ENCODE peak calls at places on chromosomes 1 and 21, in four cellular contexts. One of them, this sample, is unnamed.

GRCh38 chr1:39981957-39982356 is 27.0 kb downstream of the MFSD2A start:
- DNase-seq in activated CD4-positive, alpha-beta T cell treated with anti-CD3 and anti-CD28 coated beads for 4 hours: no peak
- DNase-seq in stimulated activated CD4-positive, alpha-beta T cell treated with anti-CD3 and anti-CD28 coated beads, Interleukin-2, amount 100 ng/mL, for 48 hours: no peak
- DNase-seq in Ammon's horn: no peak
- DNase-seq in this sample: no peak

GRCh38 chr1:98898901-98899300 is 105.8 kb downstream of the PLPPR5 start:
- DNase-seq in activated CD4-positive, alpha-beta T cell treated with anti-CD3 and anti-CD28 coated beads for 4 hours: no peak
- DNase-seq in stimulated activated CD4-positive, alpha-beta T cell treated with anti-CD3 and anti-CD28 coated beads, Interleukin-2, amount 100 ng/mL, for 48 hours: no peak
- DNase-seq in Ammon's horn: no peak
- DNase-seq in this sample: no peak

GRCh38 chr1:244460195-244460594 is 878 bp upstream of the CATSPERE start:
- DNase-seq in activated CD4-positive, alpha-beta T cell treated with anti-CD3 and anti-CD28 coated beads for 4 hours: peak
- DNase-seq in stimulated activated CD4-positive, alpha-beta T cell treated with anti-CD3 and anti-CD28 coated beads, Interleukin-2, amount 100 ng/mL, for 48 hours: no peak
- DNase-seq in Ammon's horn: no peak
- DNase-seq in this sample: peak

GRCh38 chr1:198809247-198809646 is 170.4 kb downstream of the PTPRC start:
- DNase-seq in activated CD4-positive, alpha-beta T cell treated with anti-CD3 and anti-CD28 coated beads for 4 hours: no peak
- DNase-seq in stimulated activated CD4-positive, alpha-beta T cell treated with anti-CD3 and anti-CD28 coated beads, Interleukin-2, amount 100 ng/mL, for 48 hours: no peak
- DNase-seq in Ammon's horn: no peak
- DNase-seq in this sample: no peak

GRCh38 chr1:202110977-202111376 is 11.7 kb upstream of the GPR37L1 start:
- DNase-seq in activated CD4-positive, alpha-beta T cell treated with anti-CD3 and anti-CD28 coated beads for 4 hours: no peak
- DNase-seq in stimulated activated CD4-positive, alpha-beta T cell treated with anti-CD3 and anti-CD28 coated beads, Interleukin-2, amount 100 ng/mL, for 48 hours: no peak
- DNase-seq in Ammon's horn: no peak
- DNase-seq in this sample: no peak

GRCh38 chr1:8317647-8318360 is at the start of gene SLC45A1:
- DNase-seq in activated CD4-positive, alpha-beta T cell treated with anti-CD3 and anti-CD28 coated beads for 4 hours: peak
- DNase-seq in stimulated activated CD4-positive, alpha-beta T cell treated with anti-CD3 and anti-CD28 coated beads, Interleukin-2, amount 100 ng/mL, for 48 hours: peak
- DNase-seq in Ammon's horn: peak
- DNase-seq in this sample: peak

GRCh38 chr1:42925132-42925769 is 33.4 kb downstream of the SLC2A1 start:
- DNase-seq in activated CD4-positive, alpha-beta T cell treated with anti-CD3 and anti-CD28 coated beads for 4 hours: no peak
- DNase-seq in stimulated activated CD4-positive, alpha-beta T cell treated with anti-CD3 and anti-CD28 coated beads, Interleukin-2, amount 100 ng/mL, for 48 hours: no peak
- DNase-seq in Ammon's horn: no peak
- DNase-seq in this sample: no peak

GRCh38 chr1:60847855-60848582 is 234.3 kb upstream of the NFIA start:
- DNase-seq in activated CD4-positive, alpha-beta T cell treated with anti-CD3 and anti-CD28 coated beads for 4 hours: no peak
- DNase-seq in stimulated activated CD4-positive, alpha-beta T cell treated with anti-CD3 and anti-CD28 coated beads, Interleukin-2, amount 100 ng/mL, for 48 hours: no peak
- DNase-seq in Ammon's horn: no peak
- DNase-seq in this sample: no peak

GRCh38 chr1:157833155-157833554 is 8.5 kb downstream of the CD5L start:
- DNase-seq in activated CD4-positive, alpha-beta T cell treated with anti-CD3 and anti-CD28 coated beads for 4 hours: no peak
- DNase-seq in stimulated activated CD4-positive, alpha-beta T cell treated with anti-CD3 and anti-CD28 coated beads, Interleukin-2, amount 100 ng/mL, for 48 hours: no peak
- DNase-seq in Ammon's horn: no peak
- DNase-seq in this sample: no peak

GRCh38 chr1:65147424-65148177 is 402 bp upstream of the AK4 start:
- DNase-seq in activated CD4-positive, alpha-beta T cell treated with anti-CD3 and anti-CD28 coated beads for 4 hours: peak
- DNase-seq in stimulated activated CD4-positive, alpha-beta T cell treated with anti-CD3 and anti-CD28 coated beads, Interleukin-2, amount 100 ng/mL, for 48 hours: peak
- DNase-seq in Ammon's horn: peak
- DNase-seq in this sample: peak

GRCh38 chr1:165842363-165843129 is 15.1 kb downstream of the UCK2 start:
- DNase-seq in activated CD4-positive, alpha-beta T cell treated with anti-CD3 and anti-CD28 coated beads for 4 hours: no peak
- DNase-seq in stimulated activated CD4-positive, alpha-beta T cell treated with anti-CD3 and anti-CD28 coated beads, Interleukin-2, amount 100 ng/mL, for 48 hours: no peak
- DNase-seq in Ammon's horn: no peak
- DNase-seq in this sample: peak

GRCh38 chr21:44766014-44766817 is 35.4 kb downstream of the UBE2G2 start:
- DNase-seq in activated CD4-positive, alpha-beta T cell treated with anti-CD3 and anti-CD28 coated beads for 4 hours: no peak
- DNase-seq in stimulated activated CD4-positive, alpha-beta T cell treated with anti-CD3 and anti-CD28 coated beads, Interleukin-2, amount 100 ng/mL, for 48 hours: no peak
- DNase-seq in Ammon's horn: no peak
- DNase-seq in this sample: no peak

GRCh38 chr21:36567216-36567917 is 87.4 kb upstream of the CLDN14 start:
- DNase-seq in activated CD4-positive, alpha-beta T cell treated with anti-CD3 and anti-CD28 coated beads for 4 hours: no peak
- DNase-seq in stimulated activated CD4-positive, alpha-beta T cell treated with anti-CD3 and anti-CD28 coated beads, Interleukin-2, amount 100 ng/mL, for 48 hours: no peak
- DNase-seq in Ammon's horn: no peak
- DNase-seq in this sample: no peak

GRCh38 chr1:198838022-198838342 is 199.1 kb downstream of the PTPRC start:
- DNase-seq in activated CD4-positive, alpha-beta T cell treated with anti-CD3 and anti-CD28 coated beads for 4 hours: no peak
- DNase-seq in stimulated activated CD4-positive, alpha-beta T cell treated with anti-CD3 and anti-CD28 coated beads, Interleukin-2, amount 100 ng/mL, for 48 hours: no peak
- DNase-seq in Ammon's horn: no peak
- DNase-seq in this sample: no peak

GRCh38 chr21:42505090-42505726 is 8.4 kb upstream of the SLC37A1 start:
- DNase-seq in activated CD4-positive, alpha-beta T cell treated with anti-CD3 and anti-CD28 coated beads for 4 hours: no peak
- DNase-seq in stimulated activated CD4-positive, alpha-beta T cell treated with anti-CD3 and anti-CD28 coated beads, Interleukin-2, amount 100 ng/mL, for 48 hours: no peak
- DNase-seq in Ammon's horn: no peak
- DNase-seq in this sample: no peak

GRCh38 chr21:44789880-44790279 is 11.7 kb downstream of the UBE2G2 start:
- DNase-seq in activated CD4-positive, alpha-beta T cell treated with anti-CD3 and anti-CD28 coated beads for 4 hours: no peak
- DNase-seq in stimulated activated CD4-positive, alpha-beta T cell treated with anti-CD3 and anti-CD28 coated beads, Interleukin-2, amount 100 ng/mL, for 48 hours: no peak
- DNase-seq in Ammon's horn: no peak
- DNase-seq in this sample: no peak

GRCh38 chr1:63848764-63849548 is 75.1 kb downstream of the ROR1 start:
- DNase-seq in activated CD4-positive, alpha-beta T cell treated with anti-CD3 and anti-CD28 coated beads for 4 hours: no peak
- DNase-seq in stimulated activated CD4-positive, alpha-beta T cell treated with anti-CD3 and anti-CD28 coated beads, Interleukin-2, amount 100 ng/mL, for 48 hours: no peak
- DNase-seq in Ammon's horn: no peak
- DNase-seq in this sample: no peak

GRCh38 chr1:145885738-145886287 is at the start of gene ANKRD35:
- DNase-seq in activated CD4-positive, alpha-beta T cell treated with anti-CD3 and anti-CD28 coated beads for 4 hours: peak
- DNase-seq in stimulated activated CD4-positive, alpha-beta T cell treated with anti-CD3 and anti-CD28 coated beads, Interleukin-2, amount 100 ng/mL, for 48 hours: peak
- DNase-seq in Ammon's horn: peak
- DNase-seq in this sample: peak

GRCh38 chr21:45539796-45540600 is 2.2 kb downstream of the SLC19A1 start:
- DNase-seq in activated CD4-positive, alpha-beta T cell treated with anti-CD3 and anti-CD28 coated beads for 4 hours: no peak
- DNase-seq in stimulated activated CD4-positive, alpha-beta T cell treated with anti-CD3 and anti-CD28 coated beads, Interleukin-2, amount 100 ng/mL, for 48 hours: no peak
- DNase-seq in Ammon's horn: no peak
- DNase-seq in this sample: no peak

GRCh38 chr1:71196685-71197084 is 115.8 kb upstream of the ZRANB2 start:
- DNase-seq in activated CD4-positive, alpha-beta T cell treated with anti-CD3 and anti-CD28 coated beads for 4 hours: no peak
- DNase-seq in stimulated activated CD4-positive, alpha-beta T cell treated with anti-CD3 and anti-CD28 coated beads, Interleukin-2, amount 100 ng/mL, for 48 hours: no peak
- DNase-seq in Ammon's horn: peak
- DNase-seq in this sample: no peak

GRCh38 chr1:33219886-33220661 is 36.2 kb upstream of the ZNF362 start:
- DNase-seq in activated CD4-positive, alpha-beta T cell treated with anti-CD3 and anti-CD28 coated beads for 4 hours: no peak
- DNase-seq in stimulated activated CD4-positive, alpha-beta T cell treated with anti-CD3 and anti-CD28 coated beads, Interleukin-2, amount 100 ng/mL, for 48 hours: no peak
- DNase-seq in Ammon's horn: no peak
- DNase-seq in this sample: no peak

GRCh38 chr1:178192686-178193085 is 98.8 kb downstream of the RASAL2 start:
- DNase-seq in activated CD4-positive, alpha-beta T cell treated with anti-CD3 and anti-CD28 coated beads for 4 hours: no peak
- DNase-seq in stimulated activated CD4-positive, alpha-beta T cell treated with anti-CD3 and anti-CD28 coated beads, Interleukin-2, amount 100 ng/mL, for 48 hours: no peak
- DNase-seq in Ammon's horn: peak
- DNase-seq in this sample: peak

This sample was measured in HL-60.